ENCODE peak calls at places on chromosomes 16 and 17, in five cellular contexts. Q, I, P, O and U are unnamed samples.

GRCh38 chr16:25052161-25052511 is 37.0 kb upstream of the ARHGAP17 start:
- DNase-seq in I (no peak), O (no peak), Q (no peak), P (no peak), U (no peak)

GRCh38 chr17:41067281-41067680 is 1.6 kb upstream of the KRTAP2-4 start:
- DNase-seq in Q (no peak), P (peak; percentile 95), I (no peak), O (no peak), U (no peak)

GRCh38 chr17:45703348-45703747 is 80.8 kb upstream of the CRHR1 start:
- DNase-seq in Q (no peak), I (no peak), O (no peak), P (no peak), U (no peak)

GRCh38 chr17:8991514-8992285 is 26.2 kb upstream of the PIK3R5 start:
- DNase-seq in O (peak; percentile 20), I (no peak), Q (peak; percentile 29), P (peak; percentile 72), U (peak; percentile 69)

GRCh38 chr17:6666557-6666956 is 15.0 kb downstream of the C17orf100 start:
- DNase-seq in O (no peak), I (no peak), Q (no peak), P (no peak), U (no peak)

GRCh38 chr16:69926241-69926640 is 24.9 kb upstream of the CLEC18A start:
- DNase-seq in O (no peak), P (no peak), Q (no peak), I (no peak), U (no peak)

GRCh38 chr17:1491406-1492248 is 859 bp downstream of the MYO1C start:
- DNase-seq in I (no peak), P (peak; percentile 86), Q (peak; percentile 79), O (no peak), U (peak; percentile 67)

GRCh38 chr17:47982091-47982617 is 11.2 kb downstream of the CDK5RAP3 start:
- DNase-seq in I (no peak), O (no peak), P (no peak), Q (no peak), U (no peak)

GRCh38 chr17:8186787-8187516 is 3.0 kb downstream of the BORCS6 start:
- DNase-seq in P (peak; percentile 94), I (peak; percentile 83), Q (peak; percentile 91), O (peak; percentile 96), U (peak; percentile 95)